ENCODE peak calls at places on chromosomes 7 and 10, in ten cellular contexts. Y is foreskin fibroblast, C is gastrocnemius medialis, F is fibroblast of mammary gland, W is upper lobe of right lung, L is HCT116, K is esophagus muscularis mucosa, O is choroid plexus epithelial cell, A is cardiac muscle cell, X is NB4. T is an unnamed sample.
A peak's percentile ranks its signal among the peaks of the same experiment; 100 is the strongest.

GRCh38 chr7:23654508-23654907 is 25.5 kb upstream of the FAM221A start:
- DNase-seq in Y (peak; percentile 9), C (no peak), F (peak; percentile 43), W (no peak), L (peak; percentile 43), K (no peak), O (peak; percentile 40), A (peak; percentile 40), X (peak; percentile 58), T (no peak)

GRCh38 chr7:43034535-43035002 is 77.9 kb upstream of the HECW1 start:
- DNase-seq in Y (no peak), C (no peak), F (no peak), W (no peak), L (no peak), K (no peak), O (no peak), A (no peak), X (no peak), T (no peak)

GRCh38 chr10:79221110-79222051 is 125.9 kb upstream of the PPIF start:
- DNase-seq in Y (peak; percentile 91), C (no peak), F (peak; percentile 91), W (peak; percentile 70), L (no peak), K (no peak), O (peak; percentile 89), A (peak; percentile 89), X (no peak), T (no peak)

GRCh38 chr7:76317782-76318487 is 15.5 kb downstream of the HSPB1 start:
- DNase-seq in Y (peak; percentile 97), C (peak; percentile 95), F (peak; percentile 93), W (peak; percentile 99), L (peak; percentile 92), K (peak; percentile 99), O (peak; percentile 98), A (peak; percentile 98), X (peak; percentile 99), T (peak; percentile 98)

GRCh38 chr7:157635148-157635500 is 298.3 kb downstream of the DNAJB6 start:
- DNase-seq in Y (no peak), C (no peak), F (no peak), W (peak; percentile 22), L (no peak), K (no peak), O (no peak), A (no peak), X (no peak), T (no peak)

GRCh38 chr7:100584677-100585510 is 1.0 kb downstream of the LRCH4 start:
- DNase-seq in Y (peak; percentile 77), C (no peak), F (peak; percentile 75), W (peak; percentile 77), L (no peak), K (no peak), O (peak; percentile 68), A (peak; percentile 95), X (peak; percentile 53), T (no peak)

GRCh38 chr10:124738441-124738840 is 5.7 kb downstream of the FAM53B start:
- DNase-seq in Y (no peak), C (no peak), F (no peak), W (no peak), L (no peak), K (peak; percentile 55), O (no peak), A (no peak), X (no peak), T (peak; percentile 56)

GRCh38 chr10:71613303-71613777 is 106.2 kb downstream of the C10orf105 start:
- DNase-seq in Y (peak; percentile 9), C (peak; percentile 81), F (peak; percentile 44), W (no peak), L (peak; percentile 12), K (no peak), O (no peak), A (peak; percentile 30), X (no peak), T (no peak)

GRCh38 chr7:23971031-23971430 is 261.0 kb downstream of the STK31 start:
- DNase-seq in Y (peak; percentile 19), C (no peak), F (no peak), W (no peak), L (no peak), K (no peak), O (no peak), A (no peak), X (no peak), T (no peak)

GRCh38 chr10:31757374-31757773 is 171.3 kb downstream of the ARHGAP12 start:
- DNase-seq in Y (no peak), C (no peak), F (peak; percentile 43), W (no peak), L (no peak), K (no peak), O (no peak), A (no peak), X (no peak), T (no peak)

GRCh38 chr7:56491636-56492425 is 375.6 kb upstream of the NUPR2 start:
- DNase-seq in Y (no peak), C (no peak), F (no peak), W (no peak), L (no peak), K (peak; percentile 89), O (no peak), A (no peak), X (no peak), T (peak; percentile 68)

GRCh38 chr7:25894902-25895791 is 256.9 kb upstream of the NFE2L3 start:
- DNase-seq in Y (peak; percentile 16), C (peak; percentile 21), F (peak; percentile 21), W (peak; percentile 87), L (peak; percentile 18), K (peak; percentile 93), O (peak; percentile 31), A (peak; percentile 41), X (peak; percentile 93), T (no peak)

GRCh38 chr7:151540146-151540545 is 20.5 kb upstream of the RHEB start:
- DNase-seq in Y (no peak), C (no peak), F (no peak), W (no peak), L (no peak), K (no peak), O (no peak), A (no peak), X (no peak), T (no peak)

GRCh38 chr10:102324061-102324460 is 71.4 kb upstream of the NFKB2 start:
- DNase-seq in Y (no peak), C (no peak), F (no peak), W (no peak), L (no peak), K (no peak), O (peak; percentile 32), A (peak; percentile 31), X (no peak), T (no peak)

GRCh38 chr10:117476716-117477115 is 65.8 kb upstream of the EMX2 start:
- DNase-seq in Y (no peak), C (no peak), F (no peak), W (peak; percentile 7), L (no peak), K (no peak), O (no peak), A (no peak), X (no peak), T (no peak)

GRCh38 chr10:117480097-117480496 is 62.4 kb upstream of the EMX2 start:
- DNase-seq in Y (no peak), C (no peak), F (no peak), W (no peak), L (no peak), K (no peak), O (no peak), A (no peak), X (no peak), T (no peak)

GRCh38 chr10:117477241-117477947 is 65.2 kb upstream of the EMX2 start:
- DNase-seq in Y (no peak), C (peak; percentile 37), F (no peak), W (no peak), L (no peak), K (no peak), O (no peak), A (no peak), X (no peak), T (no peak)

GRCh38 chr10:117476281-117476680 is 66.3 kb upstream of the EMX2 start:
- DNase-seq in Y (no peak), C (no peak), F (no peak), W (no peak), L (no peak), K (no peak), O (no peak), A (no peak), X (no peak), T (no peak)

DNA sequence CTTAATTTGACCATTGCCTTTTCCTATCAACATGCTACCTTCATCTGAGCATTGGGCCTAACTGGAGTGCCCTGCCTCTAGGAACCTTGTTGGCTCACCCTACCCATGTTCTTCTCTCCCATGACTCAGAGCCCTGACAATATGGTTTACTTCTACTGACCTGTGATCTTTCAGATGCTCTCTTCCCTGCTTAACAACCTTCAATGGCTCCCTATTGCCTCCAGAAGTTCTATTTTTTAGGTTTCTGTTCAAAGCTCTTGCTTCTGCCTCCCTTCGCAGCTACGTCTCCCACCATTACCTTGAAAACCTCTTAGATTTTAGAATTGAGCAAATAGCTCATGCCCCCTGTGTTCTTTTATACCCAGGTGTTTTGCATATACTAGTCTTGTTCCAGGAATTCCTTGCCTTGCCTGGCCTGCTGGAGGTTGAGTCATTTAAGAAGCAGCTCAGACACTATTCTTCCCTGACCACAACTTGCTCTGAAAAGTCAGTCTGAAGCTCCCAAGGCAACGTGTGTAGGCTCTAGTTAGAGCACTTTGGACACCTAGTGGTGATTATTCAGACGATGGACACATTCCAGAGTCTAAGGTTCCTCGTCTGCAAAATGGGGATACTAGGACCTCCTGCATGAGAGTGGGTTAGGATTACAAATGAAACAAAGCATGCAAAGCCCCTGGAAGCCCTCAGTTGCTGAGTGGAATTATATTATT is 64.4 kb upstream of the EMX2 start:
- DNase-seq in Y (peak; percentile 80), C (no peak), F (peak; percentile 86), W (no peak), L (peak; percentile 83), K (no peak), O (peak; percentile 85), A (peak; percentile 85), X (peak; percentile 32), T (no peak)
- TF ChIP-seq CTCF in Y (peak; percentile 42), C (no peak), F (peak; percentile 33), W (peak; percentile 9), L (peak; percentile 55), K (peak; percentile 3), O (peak; percentile 47), A (peak; percentile 31), X (peak; percentile 8), T (peak; percentile 18)

GRCh38 chr7:1794888-1795542 is 124.9 kb downstream of the ELFN1 start:
- DNase-seq in Y (no peak), C (no peak), F (no peak), W (no peak), L (no peak), K (no peak), O (no peak), A (no peak), X (peak; percentile 69), T (no peak)
- TF ChIP-seq CTCF in Y (peak; percentile 16), C (no peak), F (peak; percentile 39), W (no peak), L (peak; percentile 21), K (no peak), O (peak; percentile 21), A (peak; percentile 21), X (peak; percentile 58), T (peak; percentile 22)

GRCh38 chr10:77586719-77587423 is 50.7 kb downstream of the KCNMA1 start:
- DNase-seq in Y (peak; percentile 90), C (peak; percentile 89), F (peak; percentile 92), W (no peak), L (no peak), K (no peak), O (peak; percentile 98), A (peak; percentile 88), X (peak; percentile 45), T (no peak)
- TF ChIP-seq CTCF in Y (peak; percentile 8), C (no peak), F (peak; percentile 21), W (no peak), L (no peak), K (peak; percentile 19), O (peak; percentile 42), A (no peak), X (no peak), T (no peak)

GRCh38 chr10:115049318-115049717 is 43.8 kb upstream of the ATRNL1 start:
- DNase-seq in Y (no peak), C (no peak), F (no peak), W (no peak), L (no peak), K (peak; percentile 62), O (no peak), A (no peak), X (no peak), T (no peak)
- TF ChIP-seq CTCF in Y (no peak), C (no peak), F (no peak), W (no peak), L (no peak), K (no peak), O (no peak), A (no peak), X (no peak), T (no peak)